ENCODE peak calls at places on chromosomes 2 and 18, in seven cellular contexts. E is activated T-cell treated with anti-CD3 and anti-CD28 coated beads for 1 hour; M is nephron progenitor cell; G is NCI-H1092 treated with DMSO at 0.1 percent for 48 hours; R is IMR-90; B is CD8-positive, alpha-beta T cell; A is GM03348. C is an unnamed sample.

GRCh38 chr2:55010915-55011314 is 39.3 kb downstream of the RTN4 start:
- DNase-seq in E (no peak), M (no peak), G (no peak), R (peak), B (no peak), A (no peak), C (no peak)

GRCh38 chr2:217983276-217984233 is 19.2 kb downstream of the TNS1 start:
- DNase-seq in E (no peak), M (no peak), G (no peak), R (no peak), B (no peak), A (no peak), C (no peak)

GRCh38 chr18:55416791-55417190 is 171.2 kb downstream of the TCF4 start:
- DNase-seq in E (no peak), M (peak), G (no peak), R (no peak), B (no peak), A (no peak), C (no peak)

GRCh38 chr2:52995439-52995838 is 772.2 kb upstream of the CHAC2 start:
- DNase-seq in E (no peak), M (no peak), G (no peak), R (peak), B (no peak), A (no peak), C (no peak)

GRCh38 chr2:191266201-191266600 is 21.0 kb downstream of the MYO1B start:
- DNase-seq in E (no peak), M (no peak), G (no peak), R (peak), B (no peak), A (peak), C (no peak)

GRCh38 chr18:47747260-47747795 is 183.1 kb downstream of the SMAD2 start:
- DNase-seq in E (no peak), M (no peak), G (no peak), R (no peak), B (no peak), A (peak), C (no peak)

GRCh38 chr2:115739574-115739973 is 1297.1 kb downstream of the DPP10 start:
- DNase-seq in E (no peak), M (no peak), G (no peak), R (no peak), B (no peak), A (no peak), C (no peak)

GRCh38 chr2:191362841-191363240 is 117.6 kb downstream of the MYO1B start:
- DNase-seq in E (no peak), M (no peak), G (no peak), R (peak), B (no peak), A (no peak), C (no peak)

GRCh38 chr2:52933878-52934277 is 833.7 kb upstream of the CHAC2 start:
- DNase-seq in E (no peak), M (no peak), G (no peak), R (peak), B (no peak), A (no peak), C (no peak)

GRCh38 chr18:78995740-78996395 is 16.2 kb downstream of the SALL3 start:
- DNase-seq in E (no peak), M (no peak), G (peak), R (no peak), B (no peak), A (no peak), C (no peak)

GRCh38 chr18:13011719-13012118 is 20.6 kb downstream of the CEP192 start:
- DNase-seq in E (no peak), M (no peak), G (no peak), R (no peak), B (no peak), A (no peak), C (no peak)

GRCh38 chr2:207115715-207116364 is 49.9 kb downstream of the KLF7 start:
- DNase-seq in E (no peak), M (no peak), G (no peak), R (peak), B (no peak), A (peak), C (no peak)

GRCh38 chr2:6524678-6525367 is 340.9 kb downstream of the CMPK2 start:
- DNase-seq in E (no peak), M (no peak), G (no peak), R (peak), B (no peak), A (no peak), C (no peak)

C was measured in progenitor cell of endocrine pancreas.